ENCODE peak calls at places on chromosomes 16 and 17, in five cellular contexts. X is central memory CD4-positive, alpha-beta T cell; L is activated gamma-delta T cell treated with Interleukin-2 at 50 U/mL for 16 hours; V is AG08395; K is fibroblast of the conjunctiva. S is an unnamed sample.

GRCh38 chr16:85608887-85609286 is 4.2 kb upstream of the GSE1 start:
- DNase-seq in X (no peak), L (no peak), K (no peak), V (no peak), S (no peak)

GRCh38 chr16:86692476-86692875 is 114.1 kb downstream of the FOXL1 start:
- DNase-seq in X (no peak), V (no peak), K (no peak), L (no peak), S (no peak)

GRCh38 chr17:7213895-7214299 is 5.7 kb downstream of the DLG4 start:
- DNase-seq in K (peak), L (no peak), V (peak), X (no peak), S (no peak)

GRCh38 chr17:27660436-27660835 is 29.4 kb downstream of the LGALS9 start:
- DNase-seq in K (no peak), X (no peak), V (no peak), L (no peak), S (no peak)

GRCh38 chr17:40548982-40549680 is 16.1 kb downstream of the CCR7 start:
- DNase-seq in X (no peak), L (no peak), K (peak), V (no peak), S (no peak)

GRCh38 chr17:66508896-66509843 is 206.8 kb downstream of the PRKCA start:
- DNase-seq in X (no peak), L (no peak), K (peak), V (peak), S (no peak)

GRCh38 chr16:19923396-19923795 is 38.7 kb upstream of the GPRC5B start:
- DNase-seq in X (no peak), L (no peak), V (no peak), K (no peak), S (no peak)

GRCh38 chr16:89035698-89036570 is 57.7 kb upstream of the ACSF3 start:
- DNase-seq in V (no peak), K (no peak), X (no peak), L (no peak), S (no peak)

GRCh38 chr17:44137891-44138709 is 3.6 kb upstream of the HROB start:
- DNase-seq in K (peak), V (peak), L (no peak), X (no peak), S (no peak)

GRCh38 chr17:53792997-53793396 is 29.7 kb upstream of the KIF2B start:
- DNase-seq in K (no peak), L (no peak), X (no peak), V (no peak), S (no peak)

GRCh38 chr16:80158766-80159165 is 382.0 kb upstream of the DYNLRB2 start:
- DNase-seq in K (no peak), L (no peak), X (no peak), V (peak), S (no peak)

GRCh38 chr17:27315322-27315721 is 21.4 kb downstream of the WSB1 start:
- DNase-seq in L (no peak), V (peak), X (no peak), K (peak), S (no peak)

GRCh38 chr16:46746821-46747776 is 1.0 kb downstream of the MYLK3 start:
- DNase-seq in K (no peak), V (no peak), X (no peak), L (no peak), S (no peak)

GRCh38 chr16:49462356-49462988 is 88.9 kb downstream of the C16orf78 start:
- DNase-seq in X (no peak), L (no peak), K (no peak), V (no peak), S (no peak)

GRCh38 chr17:5508855-5509254 is 22.5 kb downstream of the MIS12 start:
- DNase-seq in V (peak), K (no peak), L (no peak), X (no peak), S (no peak)

GRCh38 chr16:85708338-85708737 is 19.6 kb upstream of the GINS2 start:
- DNase-seq in X (no peak), L (no peak), V (no peak), K (no peak), S (no peak)

GRCh38 chr17:17885029-17885351 is 48.2 kb upstream of the SREBF1 start:
- DNase-seq in L (no peak), K (no peak), X (no peak), V (no peak), S (no peak)

GRCh38 chr16:30766206-30766921 is 4.2 kb downstream of the RNF40 start:
- DNase-seq in K (no peak), L (no peak), V (no peak), X (no peak), S (no peak)

GRCh38 chr17:8152112-8152775 is at the start of gene PER1:
- DNase-seq in K (peak), X (peak), L (peak), V (peak), S (peak)

GRCh38 chr16:17499223-17499902 is 28.6 kb upstream of the XYLT1 start:
- DNase-seq in K (no peak), V (peak), X (no peak), L (no peak), S (no peak)

GRCh38 chr16:51907680-51908079 is 639.3 kb downstream of the TOX3 start:
- DNase-seq in L (no peak), V (no peak), X (no peak), K (no peak), S (no peak)

GRCh38 chr16:57758331-57759117 is 23.0 kb downstream of the KATNB1 start:
- DNase-seq in K (no peak), X (no peak), V (no peak), L (no peak), S (peak)

GRCh38 chr17:81184596-81184995 is 18.6 kb upstream of the AATK start:
- DNase-seq in X (no peak), K (no peak), V (no peak), L (no peak), S (no peak)

GRCh38 chr17:66526827-66527226 is 224.4 kb downstream of the PRKCA start:
- DNase-seq in K (no peak), V (no peak), X (no peak), L (no peak), S (no peak)

GRCh38 chr16:19196871-19197270 is 28.8 kb downstream of the SYT17 start:
- DNase-seq in X (no peak), V (no peak), K (no peak), L (no peak), S (no peak)

GRCh38 chr17:75910699-75911098 is 6.0 kb upstream of the MRPL38 start:
- DNase-seq in K (no peak), L (no peak), X (no peak), V (no peak), S (no peak)

GRCh38 chr16:50024207-50024606 is 818 bp upstream of the CNEP1R1 start:
- DNase-seq in L (no peak), X (no peak), V (no peak), K (no peak), S (no peak)

GRCh38 chr17:76404256-76404655 is 19.8 kb downstream of the SPHK1 start:
- DNase-seq in L (no peak), V (no peak), K (no peak), X (no peak), S (no peak)

GRCh38 chr16:27217256-27217655 is 13.9 kb downstream of the KDM8 start:
- DNase-seq in V (peak), K (peak), L (no peak), X (no peak), S (no peak)

GRCh38 chr16:5056347-5056746 is 9.4 kb downstream of the C16orf89 start:
- DNase-seq in V (peak), X (no peak), L (peak), K (no peak), S (peak)

GRCh38 chr17:81838753-81839255 is 4.0 kb upstream of the PPP1R27 start:
- DNase-seq in V (no peak), K (no peak), L (no peak), X (no peak), S (no peak)

GRCh38 chr16:13168091-13168572 is 266.7 kb downstream of the SHISA9 start:
- DNase-seq in V (no peak), X (no peak), L (no peak), K (no peak), S (no peak)

GRCh38 chr17:19254651-19255050 is 17.5 kb downstream of the EPN2 start:
- DNase-seq in L (no peak), X (no peak), K (no peak), V (no peak), S (no peak)

GRCh38 chr17:53740312-53740711 is 82.4 kb upstream of the KIF2B start:
- DNase-seq in X (no peak), K (no peak), L (no peak), V (no peak), S (no peak)

GRCh38 chr17:1490643-1491405 is 1.7 kb downstream of the MYO1C start:
- DNase-seq in V (peak), K (no peak), L (peak), X (peak), S (peak)

GRCh38 chr17:68955181-68955841 is at the start of gene ABCA8:
- DNase-seq in K (peak), V (no peak), X (no peak), L (no peak), S (no peak)

GRCh38 chr16:74667215-74667765 is 613 bp upstream of the RFWD3 start:
- DNase-seq in V (peak), X (peak), K (no peak), L (peak), S (peak)

GRCh38 chr17:15123593-15124590 is 141.2 kb downstream of the PMP22 start:
- DNase-seq in V (peak), L (no peak), X (no peak), K (no peak), S (no peak)